ENCODE peak calls at places on chromosomes 4 and X, in four cellular contexts. P is AG09319; B is HS-5; J is activated CD4-positive, alpha-beta T cell treated with anti-CD3 and anti-CD28 coated beads, Interleukin-2, amount 10 ng/mL, durations not matched to agents 7 days and 5 days. X is an unnamed sample.

GRCh38 chr4:69977582-69977981 is 12.1 kb upstream of the CSN2 start:
- DNase-seq in P (no peak), B (no peak), J (no peak), X (no peak)

GRCh38 chr4:38867478-38868054 is at the start of gene FAM114A1:
- DNase-seq in P (peak), B (no peak), J (no peak), X (no peak)

GRCh38 chr4:121822796-121823504 is 733 bp downstream of the CCNA2 start:
- DNase-seq in P (no peak), B (peak), J (peak), X (no peak)

GRCh38 chrX:40096395-40097091 is 1.2 kb downstream of the BCOR start:
- DNase-seq in P (no peak), B (no peak), J (peak), X (no peak)

GRCh38 chr4:147782087-147782781 is 50.3 kb downstream of the ARHGAP10 start:
- DNase-seq in P (no peak), B (no peak), J (no peak), X (no peak)

GRCh38 chrX:65866146-65866545 is 173.7 kb downstream of the VSIG4 start:
- DNase-seq in P (no peak), B (no peak), J (peak), X (no peak)

GRCh38 chr4:88705805-88706518 is 8.3 kb upstream of the NAP1L5 start:
- DNase-seq in P (no peak), B (no peak), J (no peak), X (no peak)

GRCh38 chr4:122576261-122577188 is 44.3 kb downstream of the IL21 start:
- DNase-seq in P (peak), B (no peak), J (peak), X (peak)

GRCh38 chr4:77010841-77011354 is 61.3 kb downstream of the SEPTIN11 start:
- DNase-seq in P (no peak), B (peak), J (no peak), X (no peak)

GRCh38 chr4:135605096-135605495 is 1403.5 kb upstream of the PABPC4L start:
- DNase-seq in P (no peak), B (no peak), J (no peak), X (no peak)

GRCh38 chrX:45623266-45623665 is 422.6 kb upstream of the DIPK2B start:
- DNase-seq in P (peak), B (peak), J (no peak), X (no peak)

GRCh38 chrX:45843518-45843917 is 642.8 kb upstream of the DIPK2B start:
- DNase-seq in P (no peak), B (no peak), J (peak), X (peak)

GRCh38 chr4:92104506-92104905 is 199.3 kb upstream of the GRID2 start:
- DNase-seq in P (no peak), B (no peak), J (no peak), X (no peak)

GRCh38 chrX:107935664-107936433 is 46.3 kb downstream of the TEX13B start:
- DNase-seq in P (no peak), B (no peak), J (no peak), X (no peak)

GRCh38 chr4:1246901-1247810 is 1.8 kb downstream of the CTBP1 start:
- DNase-seq in P (no peak), B (no peak), J (peak), X (no peak)

GRCh38 chr4:99859618-99860017 is 34.6 kb downstream of the LAMTOR3 start:
- DNase-seq in P (no peak), B (no peak), J (no peak), X (no peak)

GRCh38 chrX:106670631-106671030 is 55.9 kb upstream of the RNF128 start:
- DNase-seq in P (no peak), B (no peak), J (no peak), X (no peak)

GRCh38 chr4:74692973-74693372 is 101.3 kb downstream of the BTC start:
- DNase-seq in P (no peak), B (no peak), J (no peak), X (no peak)

GRCh38 chrX:68693481-68694410 is 46.3 kb downstream of the STARD8 start:
- DNase-seq in P (peak), B (no peak), J (no peak), X (no peak)

GRCh38 chr4:31370866-31371465 is 650.8 kb downstream of the PCDH7 start:
- DNase-seq in P (peak), B (no peak), J (no peak), X (no peak)

GRCh38 chrX:13763489-13763888 is 28.9 kb downstream of the OFD1 start:
- DNase-seq in P (no peak), B (no peak), J (no peak), X (no peak)

GRCh38 chrX:100995469-100995868 is 26.0 kb downstream of the ARL13A start:
- DNase-seq in P (peak), B (peak), J (no peak), X (no peak)

GRCh38 chrX:134932528-134933217 is 58.1 kb upstream of the SMIM10 start:
- DNase-seq in P (no peak), B (peak), J (no peak), X (no peak)

GRCh38 chr4:5724377-5724776 is 13.4 kb downstream of the EVC start:
- DNase-seq in P (no peak), B (no peak), J (no peak), X (no peak)

GRCh38 chr4:25308761-25309160 is 3.8 kb upstream of the ZCCHC4 start:
- DNase-seq in P (no peak), B (no peak), J (no peak), X (no peak)

GRCh38 chr4:53654300-53654758 is 63.0 kb upstream of the LNX1 start:
- DNase-seq in P (no peak), B (no peak), J (no peak), X (no peak)

GRCh38 chr4:152099555-152099954 is 338.7 kb upstream of the GATB start:
- DNase-seq in P (no peak), B (no peak), J (no peak), X (no peak)

GRCh38 chr4:81421346-81422218 is 50.1 kb downstream of the RASGEF1B start:
- DNase-seq in P (no peak), B (no peak), J (no peak), X (no peak)

GRCh38 chr4:111204807-111205206 is 581.9 kb upstream of the PITX2 start:
- DNase-seq in P (no peak), B (no peak), J (no peak), X (no peak)

GRCh38 chr4:131427000-131427399 is 1722.1 kb upstream of the PCDH10 start:
- DNase-seq in P (no peak), B (no peak), J (no peak), X (no peak)

GRCh38 chr4:3777033-3777390 is 10.8 kb downstream of the ADRA2C start:
- DNase-seq in P (no peak), B (no peak), J (no peak), X (no peak)

GRCh38 chr4:45284400-45285085 is 558.2 kb upstream of the GNPDA2 start:
- DNase-seq in P (no peak), B (no peak), J (no peak), X (no peak)

X was measured in naive thymus-derived CD4-positive, alpha-beta T cell.